ENCODE peak calls at places on chromosome 13, in seven cellular contexts. Q is tibial nerve, L is heart right ventricle, R is pancreas, A is uterus, E is brain microvascular endothelial cell, P is psoas muscle. H is an unnamed sample.

GRCh38 chr13:70995338-70995737 is 871.7 kb downstream of the DACH1 start:
- DNase-seq in Q (no peak), L (no peak), R (no peak), A (no peak), E (no peak), P (no peak), H (no peak)

GRCh38 chr13:21033224-21033855 is 28.0 kb downstream of the LATS2 start:
- DNase-seq in Q (peak), L (no peak), R (peak), A (peak), E (no peak), P (no peak), H (peak)

GRCh38 chr13:42036711-42037110 is 11.7 kb upstream of the DGKH start:
- DNase-seq in Q (no peak), L (no peak), R (no peak), A (no peak), E (no peak), P (no peak), H (no peak)

GRCh38 chr13:24106429-24106828 is 54.1 kb upstream of the SPATA13 start:
- DNase-seq in Q (no peak), L (no peak), R (peak), A (no peak), E (no peak), P (no peak), H (no peak)

GRCh38 chr13:111462221-111462764 is 141.9 kb downstream of the TEX29 start:
- DNase-seq in Q (no peak), L (no peak), R (no peak), A (no peak), E (no peak), P (no peak), H (no peak)

GRCh38 chr13:38821753-38822551 is 135.1 kb downstream of the FREM2 start:
- DNase-seq in Q (no peak), L (no peak), R (no peak), A (no peak), E (no peak), P (no peak), H (no peak)

GRCh38 chr13:114096811-114097503 is 35.5 kb downstream of the RASA3 start:
- DNase-seq in Q (no peak), L (no peak), R (no peak), A (peak), E (no peak), P (peak), H (peak)

GRCh38 chr13:49124693-49125304 is 95.3 kb upstream of the MLNR start:
- DNase-seq in Q (no peak), L (no peak), R (no peak), A (no peak), E (no peak), P (no peak), H (no peak)

GRCh38 chr13:43880930-43881329 is 1.2 kb downstream of the LACC1 start:
- DNase-seq in Q (no peak), L (no peak), R (no peak), A (no peak), E (no peak), P (no peak), H (no peak)

GRCh38 chr13:48891586-48891985 is 84.1 kb upstream of the FNDC3A start:
- DNase-seq in Q (no peak), L (no peak), R (no peak), A (no peak), E (peak), P (no peak), H (no peak)

GRCh38 chr13:78977311-78977710 is 318.4 kb upstream of the OBI1 start:
- DNase-seq in Q (no peak), L (no peak), R (no peak), A (no peak), E (no peak), P (no peak), H (no peak)

GRCh38 chr13:112074139-112074710 is 7.3 kb downstream of the SOX1 start:
- DNase-seq in Q (no peak), L (no peak), R (no peak), A (no peak), E (no peak), P (no peak), H (peak)

DNA sequence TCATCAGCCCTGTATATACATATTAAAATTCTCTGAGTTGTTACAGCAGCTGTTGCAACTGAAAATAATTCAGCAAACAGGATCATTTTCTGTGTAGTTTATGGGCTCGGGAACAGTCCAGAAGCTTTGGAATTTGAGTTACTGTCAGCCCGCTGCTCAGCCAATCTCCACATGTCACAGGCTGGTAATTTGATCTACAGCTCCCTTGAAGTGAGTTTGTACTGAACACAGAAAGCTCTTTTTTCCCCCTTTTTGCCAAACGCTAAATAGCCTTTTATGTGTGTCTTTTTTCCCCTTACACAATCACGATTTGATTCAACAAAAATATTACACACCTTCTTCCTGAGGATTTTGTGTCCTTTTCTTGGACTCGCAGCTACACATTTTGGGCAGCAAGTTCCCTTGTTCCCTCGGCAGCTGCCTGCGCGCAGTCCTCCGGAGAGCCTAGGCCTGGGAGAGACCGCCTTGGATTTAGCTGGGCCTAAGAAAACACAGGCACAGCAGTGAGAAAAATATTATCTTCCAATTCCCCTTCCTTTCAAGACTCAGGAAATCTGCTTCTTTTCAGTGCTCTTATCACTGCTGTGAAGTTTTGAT is 371.4 kb downstream of the KCNRG start:
- DNase-seq in Q (peak), L (peak), R (no peak), A (no peak), E (peak), P (peak), H (no peak)
- H3K4me3 ChIP-seq in Q (no peak), L (peak), R (no peak), A (no peak), E (no peak), P (peak), H (peak)

GRCh38 chr13:94056362-94056990 is 423.0 kb downstream of the DCT start:
- DNase-seq in Q (no peak), L (no peak), R (no peak), A (no peak), E (peak), P (no peak), H (no peak)
- TF ChIP-seq CTCF in Q (no peak), L (no peak), R (no peak), A (no peak), E (no peak), P (no peak), H (no peak)

GRCh38 chr13:40205771-40206240 is 460.6 kb downstream of the FOXO1 start:
- DNase-seq in Q (no peak), L (no peak), R (no peak), A (no peak), E (no peak), P (no peak), H (no peak)
- H3K27ac ChIP-seq in Q (peak), L (no peak), R (peak), A (no peak), E (peak), P (peak), H (no peak)

GRCh38 chr13:80337706-80338105 is 3.2 kb downstream of the SPRY2 start:
- DNase-seq in Q (no peak), L (no peak), R (no peak), A (no peak), E (no peak), P (no peak), H (no peak)

GRCh38 chr13:80338781-80339577 is 1.9 kb downstream of the SPRY2 start:
- DNase-seq in Q (peak), L (peak), R (peak), A (peak), E (peak), P (peak), H (peak)

GRCh38 chr13:80336335-80336734 is 4.6 kb downstream of the SPRY2 start:
- DNase-seq in Q (no peak), L (no peak), R (no peak), A (no peak), E (no peak), P (no peak), H (no peak)

GRCh38 chr13:80337011-80337688 is 3.8 kb downstream of the SPRY2 start:
- DNase-seq in Q (no peak), L (no peak), R (no peak), A (no peak), E (no peak), P (no peak), H (no peak)

GRCh38 chr13:80334582-80335260 is 6.2 kb downstream of the SPRY2 start:
- DNase-seq in Q (no peak), L (no peak), R (no peak), A (no peak), E (peak), P (no peak), H (no peak)
- H3K4me3 ChIP-seq in Q (no peak), L (no peak), R (no peak), A (no peak), E (no peak), P (peak), H (no peak)